ENCODE peak calls at places on chromosomes 6 and 20, in seven cellular contexts. One of them, this sample, is unnamed.

GRCh38 chr6:132520953-132521352 is 8.0 kb upstream of the STX7 start:
- DNase-seq in H1: no peak
- DNase-seq in H9: no peak
- DNase-seq in IMR-90: peak
- DNase-seq in neuronal stem cell: no peak
- DNase-seq in mesendoderm: no peak
- DNase-seq in trophoblast cell: peak
- DNase-seq in this sample: no peak

GRCh38 chr6:47631248-47632196 is 66.9 kb upstream of the ADGRF4 start:
- DNase-seq in H1: no peak
- DNase-seq in H9: no peak
- DNase-seq in IMR-90: peak
- DNase-seq in neuronal stem cell: peak
- DNase-seq in mesendoderm: peak
- DNase-seq in trophoblast cell: peak
- DNase-seq in this sample: peak

GRCh38 chr6:32943864-32944263 is 3.0 kb upstream of the HLA-DMB start:
- DNase-seq in H1: no peak
- DNase-seq in H9: no peak
- DNase-seq in IMR-90: no peak
- DNase-seq in neuronal stem cell: no peak
- DNase-seq in mesendoderm: no peak
- DNase-seq in trophoblast cell: no peak
- DNase-seq in this sample: no peak

GRCh38 chr20:8803065-8803464 is 265.8 kb upstream of the PLCB4 start:
- DNase-seq in H1: no peak
- DNase-seq in H9: no peak
- DNase-seq in IMR-90: no peak
- DNase-seq in neuronal stem cell: no peak
- DNase-seq in mesendoderm: peak
- DNase-seq in trophoblast cell: no peak
- DNase-seq in this sample: peak

GRCh38 chr6:14371530-14371929 is 254.0 kb downstream of the CD83 start:
- DNase-seq in H1: no peak
- DNase-seq in H9: no peak
- DNase-seq in IMR-90: no peak
- DNase-seq in neuronal stem cell: no peak
- DNase-seq in mesendoderm: no peak
- DNase-seq in trophoblast cell: no peak
- DNase-seq in this sample: no peak

GRCh38 chr6:92497281-92497680 is 922.1 kb downstream of the EPHA7 start:
- DNase-seq in H1: no peak
- DNase-seq in H9: no peak
- DNase-seq in IMR-90: no peak
- DNase-seq in neuronal stem cell: no peak
- DNase-seq in mesendoderm: no peak
- DNase-seq in trophoblast cell: no peak
- DNase-seq in this sample: no peak

GRCh38 chr20:59032713-59033059 is 551 bp upstream of the ATP5F1E start:
- DNase-seq in H1: no peak
- DNase-seq in H9: no peak
- DNase-seq in IMR-90: peak
- DNase-seq in neuronal stem cell: no peak
- DNase-seq in mesendoderm: peak
- DNase-seq in trophoblast cell: peak
- DNase-seq in this sample: peak

GRCh38 chr6:45310118-45310788 is 17.9 kb upstream of the RUNX2 start:
- DNase-seq in H1: no peak
- DNase-seq in H9: peak
- DNase-seq in IMR-90: no peak
- DNase-seq in neuronal stem cell: no peak
- DNase-seq in mesendoderm: peak
- DNase-seq in trophoblast cell: no peak
- DNase-seq in this sample: no peak

GRCh38 chr20:63696311-63696627 is 183 bp upstream of the TNFRSF6B start:
- DNase-seq in H1: no peak
- DNase-seq in H9: peak
- DNase-seq in IMR-90: no peak
- DNase-seq in neuronal stem cell: no peak
- DNase-seq in mesendoderm: peak
- DNase-seq in trophoblast cell: no peak
- DNase-seq in this sample: no peak

GRCh38 chr6:75524322-75524972 is 30.8 kb upstream of the FILIP1 start:
- DNase-seq in H1: no peak
- DNase-seq in H9: no peak
- DNase-seq in IMR-90: peak
- DNase-seq in neuronal stem cell: no peak
- DNase-seq in mesendoderm: peak
- DNase-seq in trophoblast cell: peak
- DNase-seq in this sample: peak

GRCh38 chr20:59173938-59174496 is 10.4 kb downstream of the ZNF831 start:
- DNase-seq in H1: no peak
- DNase-seq in H9: no peak
- DNase-seq in IMR-90: no peak
- DNase-seq in neuronal stem cell: no peak
- DNase-seq in mesendoderm: no peak
- DNase-seq in trophoblast cell: no peak
- DNase-seq in this sample: no peak

GRCh38 chr6:36769161-36769675 is 70.0 kb downstream of the CPNE5 start:
- DNase-seq in H1: no peak
- DNase-seq in H9: no peak
- DNase-seq in IMR-90: peak
- DNase-seq in neuronal stem cell: no peak
- DNase-seq in mesendoderm: peak
- DNase-seq in trophoblast cell: peak
- DNase-seq in this sample: peak

GRCh38 chr6:32045811-32046449 is 7.7 kb downstream of the CYP21A2 start:
- DNase-seq in H1: no peak
- DNase-seq in H9: no peak
- DNase-seq in IMR-90: no peak
- DNase-seq in neuronal stem cell: no peak
- DNase-seq in mesendoderm: no peak
- DNase-seq in trophoblast cell: no peak
- DNase-seq in this sample: peak

GRCh38 chr6:151760486-151760885 is 47.0 kb upstream of the ESR1 start:
- DNase-seq in H1: no peak
- DNase-seq in H9: no peak
- DNase-seq in IMR-90: no peak
- DNase-seq in neuronal stem cell: no peak
- DNase-seq in mesendoderm: no peak
- DNase-seq in trophoblast cell: no peak
- DNase-seq in this sample: no peak

GRCh38 chr6:113819169-113819830 is 37.8 kb upstream of the MARCKS start:
- DNase-seq in H1: no peak
- DNase-seq in H9: no peak
- DNase-seq in IMR-90: no peak
- DNase-seq in neuronal stem cell: no peak
- DNase-seq in mesendoderm: no peak
- DNase-seq in trophoblast cell: no peak
- DNase-seq in this sample: no peak

GRCh38 chr6:105484238-105485161 is 81.6 kb upstream of the PREP start:
- DNase-seq in H1: no peak
- DNase-seq in H9: no peak
- DNase-seq in IMR-90: peak
- DNase-seq in neuronal stem cell: peak
- DNase-seq in mesendoderm: peak
- DNase-seq in trophoblast cell: peak
- DNase-seq in this sample: peak

GRCh38 chr6:42532038-42532669 is 31.7 kb upstream of the UBR2 start:
- DNase-seq in H1: no peak
- DNase-seq in H9: no peak
- DNase-seq in IMR-90: peak
- DNase-seq in neuronal stem cell: peak
- DNase-seq in mesendoderm: peak
- DNase-seq in trophoblast cell: peak
- DNase-seq in this sample: peak

GRCh38 chr6:42030585-42031506 is 19.5 kb upstream of the TAF8 start:
- DNase-seq in H1: no peak
- DNase-seq in H9: no peak
- DNase-seq in IMR-90: no peak
- DNase-seq in neuronal stem cell: no peak
- DNase-seq in mesendoderm: peak
- DNase-seq in trophoblast cell: no peak
- DNase-seq in this sample: peak

GRCh38 chr6:92271101-92271500 is 1148.3 kb downstream of the EPHA7 start:
- DNase-seq in H1: no peak
- DNase-seq in H9: no peak
- DNase-seq in IMR-90: no peak
- DNase-seq in neuronal stem cell: no peak
- DNase-seq in mesendoderm: no peak
- DNase-seq in trophoblast cell: no peak
- DNase-seq in this sample: no peak

GRCh38 chr20:4189375-4189774 is 174.0 kb upstream of the RNF24 start:
- DNase-seq in H1: no peak
- DNase-seq in H9: no peak
- DNase-seq in IMR-90: no peak
- DNase-seq in neuronal stem cell: no peak
- DNase-seq in mesendoderm: no peak
- DNase-seq in trophoblast cell: no peak
- DNase-seq in this sample: no peak

GRCh38 chr20:19737025-19737424 is 21.0 kb upstream of the RIN2 start:
- DNase-seq in H1: no peak
- DNase-seq in H9: no peak
- DNase-seq in IMR-90: peak
- DNase-seq in neuronal stem cell: no peak
- DNase-seq in mesendoderm: no peak
- DNase-seq in trophoblast cell: peak
- DNase-seq in this sample: peak

GRCh38 chr6:136103101-136103688 is 146.9 kb downstream of the MTFR2 start:
- DNase-seq in H1: no peak
- DNase-seq in H9: no peak
- DNase-seq in IMR-90: peak
- DNase-seq in neuronal stem cell: no peak
- DNase-seq in mesendoderm: peak
- DNase-seq in trophoblast cell: no peak
- DNase-seq in this sample: peak

GRCh38 chr20:59788811-59789210 is 144.6 kb downstream of the SYCP2 start:
- DNase-seq in H1: no peak
- DNase-seq in H9: peak
- DNase-seq in IMR-90: no peak
- DNase-seq in neuronal stem cell: no peak
- DNase-seq in mesendoderm: no peak
- DNase-seq in trophoblast cell: no peak
- DNase-seq in this sample: no peak

GRCh38 chr6:117728626-117729025 is 53.4 kb downstream of the NUS1 start:
- DNase-seq in H1: no peak
- DNase-seq in H9: no peak
- DNase-seq in IMR-90: no peak
- DNase-seq in neuronal stem cell: no peak
- DNase-seq in mesendoderm: no peak
- DNase-seq in trophoblast cell: no peak
- DNase-seq in this sample: no peak
- H4K8ac ChIP-seq in H1: no peak
- H4K8ac ChIP-seq in H9: no peak
- H4K8ac ChIP-seq in IMR-90: no peak
- H4K8ac ChIP-seq in neuronal stem cell: no peak
- H4K8ac ChIP-seq in mesendoderm: no peak
- H4K8ac ChIP-seq in trophoblast cell: no peak
- H4K8ac ChIP-seq in this sample: no peak

GRCh38 chr6:63427951-63428350 is 108.2 kb upstream of the LGSN start:
- DNase-seq in H1: no peak
- DNase-seq in H9: no peak
- DNase-seq in IMR-90: no peak
- DNase-seq in neuronal stem cell: no peak
- DNase-seq in mesendoderm: no peak
- DNase-seq in trophoblast cell: no peak
- DNase-seq in this sample: no peak

GRCh38 chr6:63425493-63425892 is 105.7 kb upstream of the LGSN start:
- DNase-seq in H1: no peak
- DNase-seq in H9: no peak
- DNase-seq in IMR-90: no peak
- DNase-seq in neuronal stem cell: no peak
- DNase-seq in mesendoderm: no peak
- DNase-seq in trophoblast cell: no peak
- DNase-seq in this sample: no peak

GRCh38 chr6:63418741-63419140 is 99.0 kb upstream of the LGSN start:
- DNase-seq in H1: no peak
- DNase-seq in H9: no peak
- DNase-seq in IMR-90: no peak
- DNase-seq in neuronal stem cell: no peak
- DNase-seq in mesendoderm: no peak
- DNase-seq in trophoblast cell: no peak
- DNase-seq in this sample: no peak

GRCh38 chr6:63426844-63427243 is 107.1 kb upstream of the LGSN start:
- DNase-seq in H1: no peak
- DNase-seq in H9: no peak
- DNase-seq in IMR-90: no peak
- DNase-seq in neuronal stem cell: no peak
- DNase-seq in mesendoderm: no peak
- DNase-seq in trophoblast cell: no peak
- DNase-seq in this sample: no peak

DNA sequence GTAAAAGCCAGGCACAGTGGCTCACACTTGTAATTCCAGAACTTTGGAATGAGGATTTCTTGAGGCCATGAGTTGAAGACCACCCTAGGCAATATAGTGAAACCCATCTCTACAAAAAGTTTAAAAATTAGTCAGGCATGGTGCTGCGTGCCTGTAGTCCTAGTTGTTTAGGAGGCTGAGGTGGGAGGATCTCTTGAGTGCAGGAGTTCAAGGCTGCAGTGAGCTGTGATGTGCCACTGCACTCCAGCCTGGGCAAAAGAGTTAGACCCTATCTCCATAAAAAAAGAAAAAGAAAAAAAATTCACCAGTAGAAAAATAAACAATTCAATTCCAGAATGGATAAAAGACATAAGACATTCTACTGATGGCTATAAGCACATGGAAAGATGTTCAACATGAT is 104.9 kb upstream of the LGSN start:
- DNase-seq in H1: no peak
- DNase-seq in H9: no peak
- DNase-seq in IMR-90: no peak
- DNase-seq in neuronal stem cell: no peak
- DNase-seq in mesendoderm: no peak
- DNase-seq in trophoblast cell: no peak
- DNase-seq in this sample: no peak
- H2BK5ac ChIP-seq in H1: no peak
- H2BK5ac ChIP-seq in H9: no peak
- H2BK5ac ChIP-seq in IMR-90: no peak
- H2BK5ac ChIP-seq in neuronal stem cell: no peak
- H2BK5ac ChIP-seq in mesendoderm: no peak
- H2BK5ac ChIP-seq in trophoblast cell: no peak
- H2BK5ac ChIP-seq in this sample: no peak

DNA sequence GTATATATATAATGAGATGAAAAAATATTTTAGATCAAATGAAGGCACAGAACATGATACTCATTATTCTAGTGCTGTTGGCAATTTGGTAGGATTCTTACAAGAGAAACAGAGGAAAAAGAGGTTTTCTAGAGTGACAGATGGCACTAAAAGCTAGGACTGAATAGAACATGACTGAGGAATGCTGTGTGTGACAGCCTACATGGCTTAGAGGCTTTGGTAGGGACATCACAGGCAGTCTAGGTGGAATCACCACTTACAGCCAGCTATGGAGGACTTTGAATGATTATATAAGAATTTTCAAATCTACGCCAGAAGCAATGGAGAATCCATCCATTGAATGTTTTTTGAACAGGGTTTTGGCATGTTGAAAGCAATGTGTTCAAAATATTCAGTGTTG is 52.8 kb downstream of the TPD52L1 start:
- DNase-seq in H1: no peak
- DNase-seq in H9: no peak
- DNase-seq in IMR-90: no peak
- DNase-seq in neuronal stem cell: no peak
- DNase-seq in mesendoderm: no peak
- DNase-seq in trophoblast cell: no peak
- DNase-seq in this sample: no peak
- H4K8ac ChIP-seq in H1: no peak
- H4K8ac ChIP-seq in H9: no peak
- H4K8ac ChIP-seq in IMR-90: no peak
- H4K8ac ChIP-seq in neuronal stem cell: no peak
- H4K8ac ChIP-seq in mesendoderm: no peak
- H4K8ac ChIP-seq in trophoblast cell: no peak
- H4K8ac ChIP-seq in this sample: no peak

GRCh38 chr20:11849270-11849920 is 68.3 kb upstream of the BTBD3 start:
- DNase-seq in H1: no peak
- DNase-seq in H9: no peak
- DNase-seq in IMR-90: peak
- DNase-seq in neuronal stem cell: no peak
- DNase-seq in mesendoderm: no peak
- DNase-seq in trophoblast cell: no peak
- DNase-seq in this sample: peak
- H2BK5ac ChIP-seq in H1: no peak
- H2BK5ac ChIP-seq in H9: no peak
- H2BK5ac ChIP-seq in IMR-90: peak
- H2BK5ac ChIP-seq in neuronal stem cell: no peak
- H2BK5ac ChIP-seq in mesendoderm: no peak
- H2BK5ac ChIP-seq in trophoblast cell: no peak
- H2BK5ac ChIP-seq in this sample: no peak

This sample was measured in mesenchymal stem cell.